ENCODE peak calls at places on chromosomes 12 and 14, in six cellular contexts. B, J, N, O, T and W are unnamed samples.

GRCh38 chr12:40684986-40685385 is 7.3 kb upstream of the CNTN1 start:
- DNase-seq in B (no peak), J (no peak), N (no peak), O (no peak), T (no peak), W (no peak)

GRCh38 chr12:130014485-130014807 is 110.6 kb upstream of the TMEM132D start:
- DNase-seq in B (no peak), J (no peak), N (no peak), O (no peak), T (no peak), W (no peak)

GRCh38 chr12:92558806-92559205 is 144.0 kb upstream of the PLEKHG7 start:
- DNase-seq in B (no peak), J (no peak), N (no peak), O (no peak), T (no peak), W (no peak)

GRCh38 chr12:3538691-3539030 is 47.7 kb downstream of the PRMT8 start:
- DNase-seq in B (no peak), J (no peak), N (no peak), O (peak; percentile 17), T (no peak), W (no peak)

GRCh38 chr14:22520235-22520634 is 68.8 kb downstream of the DAD1 start:
- DNase-seq in B (peak; percentile 74), J (no peak), N (no peak), O (no peak), T (no peak), W (no peak)

GRCh38 chr12:118330421-118331018 is 42.2 kb downstream of the TAOK3 start:
- DNase-seq in B (no peak), J (no peak), N (no peak), O (no peak), T (no peak), W (no peak)

GRCh38 chr12:32155911-32156585 is 49.4 kb downstream of the BICD1 start:
- DNase-seq in B (no peak), J (no peak), N (no peak), O (peak; percentile 27), T (no peak), W (no peak)

GRCh38 chr12:120861074-120861795 is 42.9 kb downstream of the SPPL3 start:
- DNase-seq in B (no peak), J (no peak), N (no peak), O (no peak), T (no peak), W (no peak)

GRCh38 chr12:17528394-17528793 is 561.6 kb downstream of the RERGL start:
- DNase-seq in B (no peak), J (no peak), N (no peak), O (no peak), T (no peak), W (no peak)

GRCh38 chr12:26011099-26011498 is 52.6 kb downstream of the RASSF8 start:
- DNase-seq in B (peak; percentile 59), J (no peak), N (peak; percentile 71), O (no peak), T (no peak), W (no peak)

GRCh38 chr12:112116232-112117060 is 7.9 kb upstream of the NAA25 start:
- DNase-seq in B (peak; percentile 24), J (no peak), N (peak; percentile 70), O (peak; percentile 66), T (no peak), W (no peak)

GRCh38 chr14:104659764-104660523 is 29.5 kb upstream of the INF2 start:
- DNase-seq in B (no peak), J (no peak), N (no peak), O (peak; percentile 73), T (no peak), W (no peak)
- H3K9me3 ChIP-seq in B (no peaks in the 10 kb centered on the region), J (no peaks in the 10 kb centered on the region), N (no peaks in the 10 kb centered on the region), O (peaks cover 8% of the 10 kb centered on the region), T (no peaks in the 10 kb centered on the region), W (no peaks in the 10 kb centered on the region)

GRCh38 chr14:105852378-105853088 is 326.1 kb downstream of the TMEM121 start:
- DNase-seq in B (peak; percentile 2), J (no peak), N (no peak), O (peak; percentile 1), T (no peak), W (no peak)

GRCh38 chr14:105848570-105848969 is 322.2 kb downstream of the TMEM121 start:
- DNase-seq in B (no peak), J (no peak), N (no peak), O (no peak), T (no peak), W (no peak)

GRCh38 chr14:105850853-105851581 is 324.6 kb downstream of the TMEM121 start:
- DNase-seq in B (peak; percentile 8), J (no peak), N (no peak), O (peak; percentile 2), T (no peak), W (no peak)

GRCh38 chr14:105851716-105852377 is 325.5 kb downstream of the TMEM121 start:
- DNase-seq in B (peak; percentile 2), J (no peak), N (peak; percentile 52), O (peak; percentile 2), T (no peak), W (no peak)

GRCh38 chr14:105849933-105850626 is 323.7 kb downstream of the TMEM121 start:
- DNase-seq in B (no peak), J (no peak), N (no peak), O (peak; percentile 1), T (no peak), W (peak; percentile 4)
- H3K9me3 ChIP-seq in B (no peaks in the 10 kb centered on the region), J (no peaks in the 10 kb centered on the region), N (no peaks in the 10 kb centered on the region), O (no peaks in the 10 kb centered on the region), T (no peaks in the 10 kb centered on the region), W (no peaks in the 10 kb centered on the region)

GRCh38 chr12:21538259-21538658 is 12.2 kb downstream of the SPX start:
- DNase-seq in B (no peak), J (no peak), N (no peak), O (no peak), T (no peak), W (no peak)
- H3K9me3 ChIP-seq in B (no peaks in the 10 kb centered on the region), J (no peaks in the 10 kb centered on the region), N (no peaks in the 10 kb centered on the region), O (no peaks in the 10 kb centered on the region), T (no peaks in the 10 kb centered on the region), W (no peaks in the 10 kb centered on the region)

DNA sequence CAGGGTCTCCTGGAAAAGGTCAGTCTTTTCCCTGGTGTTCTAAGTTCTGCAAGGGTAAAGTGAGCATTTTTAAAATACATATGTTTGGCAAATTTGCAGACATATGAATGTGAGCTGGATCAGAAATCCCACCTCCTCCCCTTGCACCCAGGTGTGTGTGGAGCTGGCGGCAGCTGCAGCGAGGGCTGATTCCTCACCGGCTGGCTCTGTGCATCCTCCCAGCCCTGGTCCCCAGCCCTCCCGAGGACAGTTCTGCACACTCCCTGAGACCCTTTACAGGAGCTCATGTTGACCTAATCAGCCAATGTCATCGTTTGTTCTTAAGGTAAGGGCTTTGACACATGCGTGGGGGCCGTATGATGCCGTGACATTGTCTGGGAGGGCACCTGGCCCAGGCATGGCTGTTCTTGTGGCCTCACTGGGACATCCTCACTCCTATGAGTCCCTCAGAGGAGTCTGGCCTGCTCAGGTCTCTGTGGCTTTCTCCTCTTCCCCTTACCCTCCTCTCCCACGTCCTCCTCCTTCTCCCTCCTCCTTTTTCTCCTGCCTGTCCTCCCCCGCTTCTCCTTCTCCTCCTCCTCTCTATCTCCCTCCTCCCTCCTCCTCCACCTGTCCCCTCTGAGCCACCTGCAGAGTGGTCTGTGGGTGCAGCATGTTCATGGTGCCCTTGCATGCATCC is 289.2 kb upstream of the SFSWAP start:
- DNase-seq in B (no peak), J (no peak), N (no peak), O (no peak), T (no peak), W (no peak)
- H3K9me3 ChIP-seq in B (peaks cover 6% of the 10 kb centered on the region), J (no peaks in the 10 kb centered on the region), N (no peaks in the 10 kb centered on the region), O (no peaks in the 10 kb centered on the region), T (no peaks in the 10 kb centered on the region), W (no peaks in the 10 kb centered on the region)